ENCODE peak calls at places on chromosome 7, in four cellular contexts. Q is IMR-90, X is HepG2, K is GM23248. H is an unnamed sample. For H4K20me1, the result is how much of the 10 kb centered on the place peaks cover.

GRCh38 chr7:103141753-103142404 is 7.0 kb downstream of the NAPEPLD start:
- DNase-seq in Q (no peak), X (no peak), K (no peak), H (no peak)

GRCh38 chr7:108413782-108414492 is 42.3 kb downstream of the NRCAM start:
- DNase-seq in Q (peak), X (no peak), K (peak), H (no peak)

GRCh38 chr7:38630720-38631673 is at the start of gene AMPH:
- DNase-seq in Q (peak), X (no peak), K (peak), H (no peak)

GRCh38 chr7:113085781-113086390 is 741 bp downstream of the GPR85 start:
- DNase-seq in Q (peak), X (no peak), K (peak), H (no peak)

GRCh38 chr7:140294454-140294853 is 103.9 kb downstream of the SLC37A3 start:
- DNase-seq in Q (no peak), X (no peak), K (no peak), H (no peak)

GRCh38 chr7:30303312-30304039 is 19.1 kb downstream of the ZNRF2 start:
- DNase-seq in Q (no peak), X (no peak), K (no peak), H (no peak)

GRCh38 chr7:99404235-99404976 is 4.0 kb downstream of the PDAP1 start:
- DNase-seq in Q (peak), X (no peak), K (peak), H (no peak)

GRCh38 chr7:107890493-107890961 is 456 bp upstream of the DLD start:
- DNase-seq in Q (no peak), X (no peak), K (no peak), H (no peak)

GRCh38 chr7:6433814-6434630 is 13.7 kb downstream of the DAGLB start:
- DNase-seq in Q (no peak), X (no peak), K (no peak), H (no peak)

GRCh38 chr7:134458806-134459698 is at the start of gene AKR1B1:
- DNase-seq in Q (peak), X (peak), K (peak), H (peak)

GRCh38 chr7:106252568-106252967 is 32.2 kb downstream of the NAMPT start:
- DNase-seq in Q (no peak), X (no peak), K (no peak), H (no peak)

GRCh38 chr7:93148135-93148534 is at the start of gene SAMD9L:
- DNase-seq in Q (peak), X (no peak), K (peak), H (peak)

GRCh38 chr7:15291707-15292106 is 270.1 kb downstream of the AGMO start:
- DNase-seq in Q (no peak), X (no peak), K (no peak), H (no peak)

GRCh38 chr7:68503400-68503799 is 1094.9 kb upstream of the AUTS2 start:
- DNase-seq in Q (no peak), X (no peak), K (no peak), H (no peak)

GRCh38 chr7:26188291-26188999 is 12.1 kb downstream of the HNRNPA2B1 start:
- DNase-seq in Q (no peak), X (no peak), K (no peak), H (no peak)

GRCh38 chr7:78924581-78924980 is 528.9 kb downstream of the MAGI2 start:
- DNase-seq in Q (peak), X (no peak), K (peak), H (no peak)

GRCh38 chr7:148884299-148885022 is 370 bp upstream of the EZH2 start:
- DNase-seq in Q (peak), X (peak), K (peak), H (peak)

GRCh38 chr7:4765776-4766490 is 9.5 kb upstream of the AP5Z1 start:
- DNase-seq in Q (no peak), X (no peak), K (peak), H (no peak)

GRCh38 chr7:81852701-81853100 is 82.9 kb upstream of the HGF start:
- DNase-seq in Q (no peak), X (no peak), K (no peak), H (no peak)

GRCh38 chr7:123929107-123929506 is 4.1 kb downstream of the SPAM1 start:
- DNase-seq in Q (no peak), X (no peak), K (no peak), H (no peak)

GRCh38 chr7:31413735-31414134 is 73.2 kb upstream of the NEUROD6 start:
- DNase-seq in Q (no peak), X (no peak), K (no peak), H (no peak)

GRCh38 chr7:99514050-99514449 is 9.6 kb downstream of the ZKSCAN5 start:
- DNase-seq in Q (peak), X (no peak), K (peak), H (no peak)

GRCh38 chr7:30908681-30909080 is 3.0 kb upstream of the AQP1 start:
- DNase-seq in Q (no peak), X (no peak), K (no peak), H (no peak)

GRCh38 chr7:129642871-129643515 is 31.5 kb downstream of the NRF1 start:
- DNase-seq in Q (no peak), X (no peak), K (no peak), H (no peak)

GRCh38 chr7:44292876-44293560 is 32.4 kb downstream of the CAMK2B start:
- DNase-seq in Q (no peak), X (no peak), K (no peak), H (no peak)

GRCh38 chr7:132518102-132518838 is 58.0 kb downstream of the PLXNA4 start:
- DNase-seq in Q (no peak), X (peak), K (peak), H (peak)

GRCh38 chr7:142468871-142469652 is 211.2 kb upstream of the PRSS58 start:
- DNase-seq in Q (no peak), X (no peak), K (no peak), H (no peak)

GRCh38 chr7:92967238-92967637 is 130.9 kb upstream of the CDK6 start:
- DNase-seq in Q (no peak), X (no peak), K (no peak), H (no peak)

GRCh38 chr7:43522406-43523156 is 60.3 kb upstream of the STK17A start:
- DNase-seq in Q (peak), X (no peak), K (peak), H (no peak)

GRCh38 chr7:13725591-13725990 is 263.9 kb downstream of the ETV1 start:
- DNase-seq in Q (no peak), X (no peak), K (peak), H (no peak)

GRCh38 chr7:15937571-15937970 is 251.1 kb upstream of the MEOX2 start:
- DNase-seq in Q (peak), X (no peak), K (no peak), H (no peak)

GRCh38 chr7:5477723-5478531 is 54.3 kb upstream of the TNRC18 start:
- DNase-seq in Q (no peak), X (no peak), K (peak), H (no peak)

GRCh38 chr7:110317699-110318265 is 773.1 kb upstream of the LRRN3 start:
- DNase-seq in Q (peak), X (peak), K (no peak), H (no peak)

GRCh38 chr7:116726713-116727431 is 54.9 kb downstream of the MET start:
- DNase-seq in Q (no peak), X (no peak), K (peak), H (no peak)

DNA sequence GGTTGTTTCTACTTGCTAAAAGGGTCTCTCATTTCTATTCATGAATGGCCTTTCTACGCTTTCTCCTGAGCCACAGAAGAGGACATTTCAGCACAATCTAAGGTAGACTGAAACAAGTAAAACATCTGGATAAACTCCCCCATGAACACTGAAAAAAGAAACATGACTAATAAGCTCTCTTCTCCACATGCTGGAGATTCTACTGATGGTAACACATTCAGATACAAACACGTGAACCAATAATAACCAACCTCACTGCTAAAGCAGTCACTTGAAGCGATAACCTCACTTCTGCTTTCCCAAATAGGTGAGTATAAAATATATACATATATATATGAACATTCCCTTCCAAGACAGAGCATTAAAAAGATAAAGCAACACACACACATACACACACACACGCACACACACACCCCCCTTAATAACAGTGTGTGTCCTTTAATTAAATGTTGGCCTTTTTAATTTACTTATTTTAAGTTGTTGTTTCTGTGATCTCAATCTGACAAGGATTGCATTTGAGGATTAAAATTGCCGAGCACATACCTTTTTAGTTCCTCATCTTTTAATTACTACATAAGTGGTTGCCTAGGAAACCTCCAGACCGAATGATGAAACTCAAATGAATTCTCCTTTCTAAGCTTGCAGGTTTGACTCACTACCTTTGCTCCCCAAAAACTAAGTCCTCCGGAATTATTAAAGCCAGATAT is 292.4 kb upstream of the KLF14 start:
- DNase-seq in Q (peak), X (no peak), K (peak), H (no peak)
- H4K20me1 ChIP-seq in Q (under half), X (under half), K (under half), H (under half)

DNA sequence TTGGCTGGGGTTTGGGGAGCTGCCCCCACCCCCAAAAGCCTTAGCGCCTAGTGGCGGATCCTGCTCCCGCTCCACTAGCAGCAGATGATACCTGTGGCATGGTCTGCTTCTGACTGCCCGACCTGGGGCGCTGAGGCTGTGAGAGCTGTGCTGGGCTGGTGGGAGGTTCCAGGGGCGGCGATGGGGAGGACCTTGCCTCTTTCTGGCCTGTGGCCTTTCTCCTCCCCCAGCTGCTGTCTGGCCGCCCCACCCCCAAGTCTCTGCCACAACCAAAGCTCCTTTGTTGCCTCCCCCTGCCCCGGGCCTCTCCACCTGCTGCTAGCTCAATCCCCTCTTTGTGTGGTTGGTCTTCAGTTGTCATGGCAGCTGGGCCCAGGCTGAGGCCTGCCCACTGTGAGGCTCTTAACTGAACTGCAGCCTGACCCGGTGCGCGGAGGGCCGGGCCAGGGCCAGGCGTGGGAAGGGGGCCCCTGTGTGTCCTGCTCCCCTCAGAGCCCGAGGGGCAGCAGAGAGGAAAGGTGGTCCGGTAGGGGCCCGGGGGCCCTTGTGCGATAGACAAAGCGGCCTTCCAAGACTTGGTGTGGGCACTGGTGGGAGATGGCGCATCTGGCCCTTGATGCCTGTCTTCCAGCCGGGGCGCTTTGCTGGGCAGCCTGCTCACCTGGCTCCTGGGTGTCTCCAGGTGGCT is 4.7 kb downstream of the ZNF775 start:
- DNase-seq in Q (no peak), X (peak), K (no peak), H (no peak)
- H3K4me3 ChIP-seq in Q (no peak), X (peak), K (no peak), H (no peak)

DNA sequence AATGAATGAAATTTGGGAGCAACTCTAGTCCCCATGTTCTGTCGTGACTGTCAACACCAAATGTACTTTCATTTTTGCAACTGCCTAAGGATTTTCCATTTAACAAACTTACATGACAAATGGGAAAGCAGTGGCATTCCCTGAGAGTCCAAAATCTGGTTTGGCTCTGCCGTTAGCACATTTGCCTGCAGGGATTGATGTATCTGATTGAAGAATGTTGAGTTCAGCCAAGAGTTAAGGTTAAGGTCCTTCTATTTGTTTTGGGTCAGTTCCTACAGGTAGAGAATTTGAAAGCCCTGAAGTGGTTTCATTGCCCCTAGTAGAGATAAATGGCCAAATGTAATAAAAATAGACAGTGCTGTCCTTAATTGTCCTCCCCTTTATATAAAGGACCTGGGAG is 406.5 kb upstream of the GALNT17 start:
- DNase-seq in Q (no peak), X (no peak), K (no peak), H (no peak)
- H4K20me1 ChIP-seq in Q (under half), X (under half), K (under half), H (under half)

GRCh38 chr7:128033246-128033645 is 2.0 kb upstream of the LRRC4 start:
- DNase-seq in Q (no peak), X (no peak), K (no peak), H (no peak)

GRCh38 chr7:128032605-128033235 is 1.5 kb upstream of the LRRC4 start:
- DNase-seq in Q (peak), X (no peak), K (peak), H (no peak)

GRCh38 chr7:128030999-128031681 is at the start of gene LRRC4:
- DNase-seq in Q (peak), X (no peak), K (peak), H (peak)

GRCh38 chr7:128030263-128030998 is 806 bp downstream of the LRRC4 start:
- DNase-seq in Q (no peak), X (no peak), K (no peak), H (no peak)

DNA sequence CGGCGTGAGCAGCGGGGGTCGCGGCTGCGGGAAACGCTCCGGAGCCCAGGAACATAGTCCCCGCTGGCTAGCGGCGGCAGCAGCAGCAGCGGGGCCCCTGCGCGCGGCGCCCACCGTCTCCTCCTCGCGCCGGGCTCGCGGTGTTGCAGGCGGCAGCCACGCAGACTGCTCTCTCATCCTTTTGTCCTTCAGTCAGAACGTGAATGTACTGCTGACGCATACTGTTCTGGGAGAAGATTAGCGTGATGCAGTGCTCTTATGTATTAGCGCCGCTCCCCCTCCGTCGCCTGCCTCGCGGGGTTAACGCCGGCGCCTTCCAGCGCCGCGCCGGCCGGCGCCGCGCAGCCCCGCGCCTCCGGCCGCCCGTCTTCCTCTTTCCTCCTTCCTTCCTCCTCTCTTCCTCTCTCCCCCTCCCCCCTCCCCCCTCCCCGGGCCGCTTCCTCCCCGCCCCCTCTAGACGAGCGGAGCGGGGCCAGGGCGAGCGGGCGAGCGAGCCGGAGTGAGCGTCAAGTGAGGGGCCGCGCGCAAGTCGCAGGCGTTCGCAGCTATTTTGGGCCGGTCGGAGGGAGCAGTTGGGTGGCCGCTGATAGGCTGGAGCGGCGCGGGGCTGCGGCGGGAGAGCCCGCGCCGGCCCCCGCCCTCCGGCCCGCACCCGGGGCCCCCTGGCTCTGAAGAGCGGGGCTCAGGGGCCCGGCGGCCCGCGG is 816 bp upstream of the LRRC4 start:
- DNase-seq in Q (peak), X (no peak), K (peak), H (peak)
- H3K4me3 ChIP-seq in Q (peak), X (no peak), K (peak), H (peak)

GRCh38 chr7:69608878-69609277 is 10.6 kb downstream of the AUTS2 start:
- DNase-seq in Q (no peak), X (no peak), K (no peak), H (no peak)
- H4K20me1 ChIP-seq in Q (under half), X (under half), K (under half), H (half or more)

DNA sequence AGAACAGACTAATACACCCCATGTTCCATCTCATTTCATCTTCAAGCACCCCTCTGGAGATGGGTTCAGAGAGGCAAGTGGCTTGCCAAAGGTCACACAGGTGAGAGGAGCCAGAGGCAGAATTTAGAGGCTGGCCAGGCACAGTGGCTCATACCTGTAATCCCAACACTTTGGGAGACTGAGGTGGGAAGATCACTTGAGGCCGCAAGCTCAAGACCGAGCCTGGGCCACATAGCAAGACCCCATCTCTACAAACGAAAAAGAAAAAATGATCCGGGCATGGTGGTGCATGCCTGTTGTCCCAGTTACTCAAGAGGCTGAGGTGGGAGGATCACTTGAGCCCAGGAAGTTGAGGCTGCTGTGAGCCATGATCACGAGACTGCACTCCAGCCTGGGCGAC is 34.7 kb upstream of the MYL10 start:
- DNase-seq in Q (no peak), X (no peak), K (no peak), H (no peak)
- H3K4me3 ChIP-seq in Q (no peak), X (no peak), K (no peak), H (no peak)

GRCh38 chr7:76330245-76330644 is 27.8 kb downstream of the HSPB1 start:
- DNase-seq in Q (no peak), X (no peak), K (no peak), H (no peak)
- H4K20me1 ChIP-seq in Q (half or more), X (half or more), K (under half), H (under half)

DNA sequence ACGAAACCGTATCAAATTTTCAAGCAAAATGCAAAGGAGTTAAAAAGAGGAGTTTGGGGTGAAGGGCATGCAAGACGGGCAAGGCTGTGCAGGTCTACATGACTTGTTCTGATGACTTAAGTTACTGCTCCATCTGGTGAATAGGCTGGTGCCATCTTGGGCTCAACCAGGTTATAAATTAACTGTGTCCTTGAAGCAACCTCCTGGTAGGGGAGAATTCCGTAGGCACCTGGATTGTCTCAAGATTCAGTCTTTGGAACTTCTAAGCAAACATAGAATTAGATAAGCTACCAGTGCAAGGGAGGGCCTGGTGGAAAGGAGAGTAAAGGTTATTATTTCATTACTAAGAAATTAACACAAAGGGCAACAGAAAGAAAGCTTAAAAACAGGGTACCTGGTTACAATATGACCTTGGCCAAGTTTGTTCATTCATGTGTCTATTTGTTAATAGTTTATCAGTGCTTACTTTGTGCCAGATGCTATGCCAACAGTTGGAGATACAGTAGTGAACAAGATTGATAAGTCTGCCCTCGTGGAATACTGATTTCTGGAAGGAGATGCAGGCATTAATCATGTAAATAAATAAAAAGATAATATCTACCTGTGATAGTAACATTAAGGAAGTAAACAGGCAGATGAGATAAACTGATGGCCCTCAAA is 107.0 kb upstream of the PALS2 start:
- DNase-seq in Q (no peak), X (peak), K (no peak), H (no peak)
- H3K4me3 ChIP-seq in Q (no peak), X (no peak), K (no peak), H (no peak)

GRCh38 chr7:731440-732085 is 4.5 kb upstream of the PRKAR1B start:
- DNase-seq in Q (no peak), X (no peak), K (no peak), H (no peak)
- H4K20me1 ChIP-seq in Q (under half), X (under half), K (under half), H (under half)